ENCODE peak calls at places on chromosomes 11 and 22, in four cellular contexts. One of them, this sample, is unnamed.

GRCh38 chr11:9438611-9439010 is 22.2 kb upstream of the ZNF143 start:
- DNase-seq in foreskin fibroblast: no peak
- DNase-seq in AG10803: no peak
- DNase-seq in brain microvascular endothelial cell: no peak
- DNase-seq in this sample: no peak

GRCh38 chr11:56841210-56841810 is 92.8 kb upstream of the OR9G4 start:
- DNase-seq in foreskin fibroblast: peak
- DNase-seq in AG10803: peak
- DNase-seq in brain microvascular endothelial cell: peak
- DNase-seq in this sample: peak

GRCh38 chr11:35348898-35349687 is 70.3 kb downstream of the SLC1A2 start:
- DNase-seq in foreskin fibroblast: no peak
- DNase-seq in AG10803: no peak
- DNase-seq in brain microvascular endothelial cell: no peak
- DNase-seq in this sample: no peak

GRCh38 chr22:19942071-19942885 is 660 bp upstream of the TXNRD2 start:
- DNase-seq in foreskin fibroblast: peak
- DNase-seq in AG10803: peak
- DNase-seq in brain microvascular endothelial cell: peak
- DNase-seq in this sample: peak

GRCh38 chr11:82864268-82864667 is 36.0 kb downstream of the PRCP start:
- DNase-seq in foreskin fibroblast: peak
- DNase-seq in AG10803: peak
- DNase-seq in brain microvascular endothelial cell: peak
- DNase-seq in this sample: peak

GRCh38 chr11:35066783-35067476 is 72.0 kb upstream of the CD44 start:
- DNase-seq in foreskin fibroblast: no peak
- DNase-seq in AG10803: no peak
- DNase-seq in brain microvascular endothelial cell: no peak
- DNase-seq in this sample: no peak

GRCh38 chr11:74000307-74000630 is 8.6 kb downstream of the UCP3 start:
- DNase-seq in foreskin fibroblast: no peak
- DNase-seq in AG10803: no peak
- DNase-seq in brain microvascular endothelial cell: no peak
- DNase-seq in this sample: no peak

GRCh38 chr11:115199501-115199900 is 304.7 kb downstream of the CADM1 start:
- DNase-seq in foreskin fibroblast: no peak
- DNase-seq in AG10803: peak
- DNase-seq in brain microvascular endothelial cell: no peak
- DNase-seq in this sample: peak

GRCh38 chr11:44309483-44310197 is at the start of gene ALX4:
- DNase-seq in foreskin fibroblast: no peak
- DNase-seq in AG10803: peak
- DNase-seq in brain microvascular endothelial cell: no peak
- DNase-seq in this sample: no peak

GRCh38 chr11:68441466-68442230 is 18.9 kb upstream of the PPP6R3 start:
- DNase-seq in foreskin fibroblast: peak
- DNase-seq in AG10803: peak
- DNase-seq in brain microvascular endothelial cell: peak
- DNase-seq in this sample: peak

GRCh38 chr11:65952052-65952521 is 6.8 kb downstream of the TSGA10IP start:
- DNase-seq in foreskin fibroblast: no peak
- DNase-seq in AG10803: no peak
- DNase-seq in brain microvascular endothelial cell: no peak
- DNase-seq in this sample: no peak

GRCh38 chr11:34302046-34302921 is 55.5 kb downstream of the ABTB2 start:
- DNase-seq in foreskin fibroblast: peak
- DNase-seq in AG10803: peak
- DNase-seq in brain microvascular endothelial cell: peak
- DNase-seq in this sample: peak

GRCh38 chr11:8601376-8602133 is 7.5 kb upstream of the STK33 start:
- DNase-seq in foreskin fibroblast: no peak
- DNase-seq in AG10803: peak
- DNase-seq in brain microvascular endothelial cell: no peak
- DNase-seq in this sample: no peak

GRCh38 chr11:125200441-125200840 is 35.9 kb downstream of the PKNOX2 start:
- DNase-seq in foreskin fibroblast: no peak
- DNase-seq in AG10803: no peak
- DNase-seq in brain microvascular endothelial cell: no peak
- DNase-seq in this sample: no peak

GRCh38 chr11:18706330-18707243 is 8.0 kb downstream of the TMEM86A start:
- DNase-seq in foreskin fibroblast: no peak
- DNase-seq in AG10803: no peak
- DNase-seq in brain microvascular endothelial cell: no peak
- DNase-seq in this sample: no peak

GRCh38 chr11:65381721-65382035 is 768 bp downstream of the SLC25A45 start:
- DNase-seq in foreskin fibroblast: peak
- DNase-seq in AG10803: peak
- DNase-seq in brain microvascular endothelial cell: peak
- DNase-seq in this sample: peak

GRCh38 chr11:5696210-5696609 is 6.6 kb downstream of the TRIM22 start:
- DNase-seq in foreskin fibroblast: no peak
- DNase-seq in AG10803: peak
- DNase-seq in brain microvascular endothelial cell: no peak
- DNase-seq in this sample: no peak

GRCh38 chr22:45887202-45888131 is 89.5 kb downstream of the WNT7B start:
- DNase-seq in foreskin fibroblast: no peak
- DNase-seq in AG10803: no peak
- DNase-seq in brain microvascular endothelial cell: no peak
- DNase-seq in this sample: no peak

GRCh38 chr22:40300884-40301672 is 45.2 kb upstream of the ADSL start:
- DNase-seq in foreskin fibroblast: no peak
- DNase-seq in AG10803: no peak
- DNase-seq in brain microvascular endothelial cell: no peak
- DNase-seq in this sample: no peak

GRCh38 chr22:37218771-37219411 is 6.6 kb upstream of the SSTR3 start:
- DNase-seq in foreskin fibroblast: no peak
- DNase-seq in AG10803: no peak
- DNase-seq in brain microvascular endothelial cell: no peak
- DNase-seq in this sample: no peak

GRCh38 chr11:66277475-66278391 is at the start of gene CNIH2:
- DNase-seq in foreskin fibroblast: no peak
- DNase-seq in AG10803: no peak
- DNase-seq in brain microvascular endothelial cell: no peak
- DNase-seq in this sample: no peak

GRCh38 chr11:46248270-46249102 is 29.0 kb upstream of the CREB3L1 start:
- DNase-seq in foreskin fibroblast: peak
- DNase-seq in AG10803: peak
- DNase-seq in brain microvascular endothelial cell: peak
- DNase-seq in this sample: peak

GRCh38 chr11:121497176-121497995 is 44.6 kb upstream of the SORL1-AS1 start:
- DNase-seq in foreskin fibroblast: no peak
- DNase-seq in AG10803: no peak
- DNase-seq in brain microvascular endothelial cell: no peak
- DNase-seq in this sample: no peak

GRCh38 chr22:48820481-48821345 is 1007.0 kb downstream of the BRD1 start:
- DNase-seq in foreskin fibroblast: no peak
- DNase-seq in AG10803: no peak
- DNase-seq in brain microvascular endothelial cell: no peak
- DNase-seq in this sample: no peak

GRCh38 chr22:38073150-38074130 is 10.5 kb downstream of the SLC16A8 start:
- DNase-seq in foreskin fibroblast: no peak
- DNase-seq in AG10803: no peak
- DNase-seq in brain microvascular endothelial cell: no peak
- DNase-seq in this sample: no peak

GRCh38 chr11:46332568-46333128 is 14.6 kb upstream of the DGKZ start:
- DNase-seq in foreskin fibroblast: no peak
- DNase-seq in AG10803: no peak
- DNase-seq in brain microvascular endothelial cell: no peak
- DNase-seq in this sample: no peak

GRCh38 chr11:655036-655726 is 18.1 kb downstream of the DRD4 start:
- DNase-seq in foreskin fibroblast: no peak
- DNase-seq in AG10803: no peak
- DNase-seq in brain microvascular endothelial cell: no peak
- DNase-seq in this sample: no peak

GRCh38 chr11:17775507-17776212 is 41.1 kb downstream of the KCNC1 start:
- DNase-seq in foreskin fibroblast: no peak
- DNase-seq in AG10803: no peak
- DNase-seq in brain microvascular endothelial cell: no peak
- DNase-seq in this sample: no peak

DNA sequence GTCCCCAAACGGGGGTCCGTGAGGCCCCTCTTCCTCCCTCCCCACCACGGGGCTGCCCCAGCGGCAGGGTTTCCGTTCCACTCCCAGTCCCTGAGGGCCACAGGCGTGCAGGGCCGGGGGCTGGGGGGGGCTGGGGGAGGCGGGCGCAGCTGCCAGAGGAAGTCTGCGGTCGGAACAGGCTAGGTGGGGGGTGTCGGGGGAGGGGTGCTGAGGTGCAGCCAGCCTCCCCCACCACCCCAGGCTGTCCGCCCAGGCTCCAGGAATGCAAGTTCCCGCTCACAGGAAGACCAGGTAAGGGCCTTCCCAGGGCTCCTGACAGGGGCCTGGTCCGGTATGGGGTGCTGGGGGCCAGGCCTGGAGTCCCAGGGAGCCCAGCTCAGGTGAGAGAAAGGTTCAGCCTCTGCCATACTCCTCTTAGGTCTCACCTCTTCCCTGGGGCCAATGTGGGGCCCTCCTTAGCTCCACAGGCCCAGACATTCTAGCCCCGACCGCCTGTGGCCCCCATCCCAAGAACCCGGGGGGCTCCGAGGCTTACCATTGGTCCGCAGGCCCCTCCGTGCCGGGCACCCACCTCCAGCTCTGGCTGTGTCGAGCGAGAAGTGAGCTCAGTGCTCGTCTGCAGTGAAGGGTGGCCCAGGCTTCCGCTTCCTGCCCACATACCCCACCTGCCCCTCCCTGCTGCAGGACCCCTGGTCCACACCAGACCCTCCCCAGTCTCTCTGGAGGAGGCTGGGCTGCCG is at the start of gene PTPRCAP:
- DNase-seq in foreskin fibroblast: no peak
- DNase-seq in AG10803: no peak
- DNase-seq in brain microvascular endothelial cell: no peak
- DNase-seq in this sample: no peak
- H3K4me3 ChIP-seq in foreskin fibroblast: no peak
- H3K4me3 ChIP-seq in AG10803: no peak
- H3K4me3 ChIP-seq in brain microvascular endothelial cell: no peak
- H3K4me3 ChIP-seq in this sample: no peak

DNA sequence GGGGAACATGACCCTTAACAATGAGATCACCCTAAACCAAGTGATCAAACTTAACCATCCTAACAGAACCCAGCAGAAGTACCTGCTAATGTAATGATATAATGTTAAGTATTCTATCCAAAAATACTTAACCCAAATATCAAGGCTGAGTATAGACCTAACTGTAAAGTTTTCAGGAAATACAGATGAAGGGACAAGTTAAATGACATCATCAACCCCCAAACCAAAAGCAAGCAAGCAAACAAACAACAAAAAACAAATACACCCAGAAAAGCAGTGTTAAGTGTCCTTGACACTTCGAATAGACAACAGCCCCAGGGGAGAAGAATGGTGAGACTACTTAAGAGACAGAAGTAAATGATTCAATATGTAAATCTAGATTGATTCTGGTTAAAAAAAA is 2.7 kb downstream of the CSTF3 start:
- DNase-seq in foreskin fibroblast: no peak
- DNase-seq in AG10803: no peak
- DNase-seq in brain microvascular endothelial cell: no peak
- DNase-seq in this sample: no peak
- TF ChIP-seq CTCF in foreskin fibroblast: no peak
- TF ChIP-seq CTCF in AG10803: no peak
- TF ChIP-seq CTCF in brain microvascular endothelial cell: no peak
- TF ChIP-seq CTCF in this sample: no peak

GRCh38 chr11:11960687-11961086 is 47.7 kb downstream of the DKK3 start:
- DNase-seq in foreskin fibroblast: no peak
- DNase-seq in AG10803: no peak
- DNase-seq in brain microvascular endothelial cell: no peak
- DNase-seq in this sample: no peak

GRCh38 chr11:11952036-11952435 is 56.4 kb downstream of the DKK3 start:
- DNase-seq in foreskin fibroblast: no peak
- DNase-seq in AG10803: no peak
- DNase-seq in brain microvascular endothelial cell: no peak
- DNase-seq in this sample: no peak

GRCh38 chr11:11958403-11958802 is 50.0 kb downstream of the DKK3 start:
- DNase-seq in foreskin fibroblast: no peak
- DNase-seq in AG10803: no peak
- DNase-seq in brain microvascular endothelial cell: no peak
- DNase-seq in this sample: no peak

GRCh38 chr11:11959601-11960000 is 48.8 kb downstream of the DKK3 start:
- DNase-seq in foreskin fibroblast: no peak
- DNase-seq in AG10803: no peak
- DNase-seq in brain microvascular endothelial cell: no peak
- DNase-seq in this sample: no peak

GRCh38 chr11:11956006-11956405 is 52.4 kb downstream of the DKK3 start:
- DNase-seq in foreskin fibroblast: no peak
- DNase-seq in AG10803: no peak
- DNase-seq in brain microvascular endothelial cell: no peak
- DNase-seq in this sample: no peak
- H3K4me3 ChIP-seq in foreskin fibroblast: no peak
- H3K4me3 ChIP-seq in AG10803: no peak
- H3K4me3 ChIP-seq in brain microvascular endothelial cell: no peak
- H3K4me3 ChIP-seq in this sample: no peak

GRCh38 chr11:76026862-76027261 is 179.4 kb downstream of the WNT11 start:
- DNase-seq in foreskin fibroblast: no peak
- DNase-seq in AG10803: no peak
- DNase-seq in brain microvascular endothelial cell: no peak
- DNase-seq in this sample: no peak

GRCh38 chr11:76025817-76026216 is 180.5 kb downstream of the WNT11 start:
- DNase-seq in foreskin fibroblast: no peak
- DNase-seq in AG10803: no peak
- DNase-seq in brain microvascular endothelial cell: no peak
- DNase-seq in this sample: no peak

GRCh38 chr11:76033699-76034098 is 172.6 kb downstream of the WNT11 start:
- DNase-seq in foreskin fibroblast: no peak
- DNase-seq in AG10803: no peak
- DNase-seq in brain microvascular endothelial cell: no peak
- DNase-seq in this sample: no peak

GRCh38 chr11:76030973-76031590 is 175.2 kb downstream of the WNT11 start:
- DNase-seq in foreskin fibroblast: peak
- DNase-seq in AG10803: peak
- DNase-seq in brain microvascular endothelial cell: peak
- DNase-seq in this sample: peak

GRCh38 chr11:76030286-76030685 is 176.0 kb downstream of the WNT11 start:
- DNase-seq in foreskin fibroblast: no peak
- DNase-seq in AG10803: no peak
- DNase-seq in brain microvascular endothelial cell: peak
- DNase-seq in this sample: peak
- TF ChIP-seq CTCF in foreskin fibroblast: no peak
- TF ChIP-seq CTCF in AG10803: no peak
- TF ChIP-seq CTCF in brain microvascular endothelial cell: no peak
- TF ChIP-seq CTCF in this sample: no peak

GRCh38 chr11:134347441-134347840 is 15.7 kb downstream of the GLB1L2 start:
- DNase-seq in foreskin fibroblast: no peak
- DNase-seq in AG10803: no peak
- DNase-seq in brain microvascular endothelial cell: no peak
- DNase-seq in this sample: no peak
- H3K4me3 ChIP-seq in foreskin fibroblast: no peak
- H3K4me3 ChIP-seq in AG10803: no peak
- H3K4me3 ChIP-seq in brain microvascular endothelial cell: no peak
- H3K4me3 ChIP-seq in this sample: no peak

DNA sequence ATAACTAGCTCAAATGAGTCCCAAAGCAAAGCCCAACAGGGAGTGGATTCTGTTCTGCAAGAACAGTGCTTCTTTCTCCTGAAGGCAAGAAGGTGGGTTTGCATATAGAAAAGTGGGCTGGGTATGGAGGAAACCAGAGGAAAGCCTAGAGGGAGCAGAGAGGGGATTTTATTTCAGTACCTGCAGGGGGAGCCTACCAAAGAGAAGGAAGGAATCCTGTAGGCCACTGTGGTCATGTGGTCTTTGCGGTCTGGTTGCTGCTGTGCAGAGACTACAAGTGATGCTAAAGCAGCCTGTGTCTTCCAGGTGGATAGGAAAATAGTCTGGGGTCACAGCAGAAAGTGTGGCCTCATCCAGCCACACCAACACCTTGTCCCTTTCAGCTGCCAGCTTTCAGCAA is 33.2 kb upstream of the ZBTB16 start:
- DNase-seq in foreskin fibroblast: no peak
- DNase-seq in AG10803: no peak
- DNase-seq in brain microvascular endothelial cell: no peak
- DNase-seq in this sample: peak
- TF ChIP-seq CTCF in foreskin fibroblast: no peak
- TF ChIP-seq CTCF in AG10803: no peak
- TF ChIP-seq CTCF in brain microvascular endothelial cell: peak
- TF ChIP-seq CTCF in this sample: peak

This sample was measured in astrocyte of the spinal cord.